ENCODE peak calls at places on chromosomes 5 and 9, in four cellular contexts. One of them, this sample, is unnamed.

GRCh38 chr5:163496286-163496685 is 9.1 kb upstream of the MAT2B start:
- DNase-seq in MM.1S: no peak
- DNase-seq in hepatocyte: no peak
- DNase-seq in PC-3: peak; percentile 19
- DNase-seq in this sample: peak; percentile 29

GRCh38 chr5:165039748-165040147 is 1534.3 kb downstream of the MAT2B start:
- DNase-seq in MM.1S: no peak
- DNase-seq in hepatocyte: no peak
- DNase-seq in PC-3: no peak
- DNase-seq in this sample: no peak

GRCh38 chr5:78626009-78626571 is 22.5 kb downstream of the LHFPL2 start:
- DNase-seq in MM.1S: no peak
- DNase-seq in hepatocyte: no peak
- DNase-seq in PC-3: no peak
- DNase-seq in this sample: no peak

GRCh38 chr5:1762121-1762877 is 37.3 kb downstream of the MRPL36 start:
- DNase-seq in MM.1S: no peak
- DNase-seq in hepatocyte: no peak
- DNase-seq in PC-3: no peak
- DNase-seq in this sample: no peak

GRCh38 chr5:1348986-1349245 is 4.0 kb upstream of the CLPTM1L start:
- DNase-seq in MM.1S: no peak
- DNase-seq in hepatocyte: no peak
- DNase-seq in PC-3: no peak
- DNase-seq in this sample: no peak

GRCh38 chr9:34996905-34997279 is 7.3 kb downstream of the DNAJB5 start:
- DNase-seq in MM.1S: no peak
- DNase-seq in hepatocyte: peak; percentile 77
- DNase-seq in PC-3: no peak
- DNase-seq in this sample: no peak

GRCh38 chr5:81553570-81554212 is 159.8 kb upstream of the ACOT12 start:
- DNase-seq in MM.1S: no peak
- DNase-seq in hepatocyte: no peak
- DNase-seq in PC-3: no peak
- DNase-seq in this sample: no peak

GRCh38 chr5:3517331-3517730 is 78.3 kb upstream of the IRX1 start:
- DNase-seq in MM.1S: no peak
- DNase-seq in hepatocyte: no peak
- DNase-seq in PC-3: no peak
- DNase-seq in this sample: no peak

GRCh38 chr9:3526166-3526902 is 533 bp upstream of the RFX3 start:
- DNase-seq in MM.1S: peak; percentile 87
- DNase-seq in hepatocyte: peak; percentile 93
- DNase-seq in PC-3: peak; percentile 73
- DNase-seq in this sample: peak; percentile 85

GRCh38 chr5:161545701-161546462 is 643 bp downstream of the GABRB2 start:
- DNase-seq in MM.1S: peak; percentile 14
- DNase-seq in hepatocyte: no peak
- DNase-seq in PC-3: no peak
- DNase-seq in this sample: no peak

GRCh38 chr9:68548241-68548640 is 7.6 kb upstream of the TMEM252 start:
- DNase-seq in MM.1S: no peak
- DNase-seq in hepatocyte: no peak
- DNase-seq in PC-3: no peak
- DNase-seq in this sample: no peak

GRCh38 chr9:109471994-109472393 is 26.1 kb downstream of the PTPN3 start:
- DNase-seq in MM.1S: no peak
- DNase-seq in hepatocyte: no peak
- DNase-seq in PC-3: no peak
- DNase-seq in this sample: peak; percentile 67

GRCh38 chr5:136332213-136332612 is 33.1 kb downstream of the TRPC7 start:
- DNase-seq in MM.1S: no peak
- DNase-seq in hepatocyte: no peak
- DNase-seq in PC-3: no peak
- DNase-seq in this sample: no peak

GRCh38 chr5:143757116-143757515 is 54.8 kb upstream of the HMHB1 start:
- DNase-seq in MM.1S: no peak
- DNase-seq in hepatocyte: no peak
- DNase-seq in PC-3: no peak
- DNase-seq in this sample: no peak

GRCh38 chr5:41161271-41161670 is 52.1 kb downstream of the C6 start:
- DNase-seq in MM.1S: no peak
- DNase-seq in hepatocyte: no peak
- DNase-seq in PC-3: peak; percentile 15
- DNase-seq in this sample: no peak

GRCh38 chr5:158388018-158388417 is 529.1 kb upstream of the CLINT1 start:
- DNase-seq in MM.1S: no peak
- DNase-seq in hepatocyte: no peak
- DNase-seq in PC-3: no peak
- DNase-seq in this sample: no peak

GRCh38 chr9:5510991-5511390 is 660 bp downstream of the PDCD1LG2 start:
- DNase-seq in MM.1S: no peak
- DNase-seq in hepatocyte: no peak
- DNase-seq in PC-3: no peak
- DNase-seq in this sample: no peak

GRCh38 chr9:108662090-108662875 is 193.5 kb downstream of the ACTL7B start:
- DNase-seq in MM.1S: no peak
- DNase-seq in hepatocyte: no peak
- DNase-seq in PC-3: no peak
- DNase-seq in this sample: no peak

GRCh38 chr5:3348576-3349535 is 246.8 kb upstream of the IRX1 start:
- DNase-seq in MM.1S: no peak
- DNase-seq in hepatocyte: no peak
- DNase-seq in PC-3: no peak
- DNase-seq in this sample: no peak

GRCh38 chr9:113184509-113184908 is 33.7 kb downstream of the SLC31A2 start:
- DNase-seq in MM.1S: no peak
- DNase-seq in hepatocyte: no peak
- DNase-seq in PC-3: peak; percentile 8
- DNase-seq in this sample: peak; percentile 84

GRCh38 chr9:134943411-134943810 is 25.7 kb upstream of the FCN1 start:
- DNase-seq in MM.1S: no peak
- DNase-seq in hepatocyte: no peak
- DNase-seq in PC-3: no peak
- DNase-seq in this sample: no peak

GRCh38 chr5:6551287-6551954 is 81.4 kb downstream of the NSUN2 start:
- DNase-seq in MM.1S: no peak
- DNase-seq in hepatocyte: no peak
- DNase-seq in PC-3: peak; percentile 54
- DNase-seq in this sample: no peak

GRCh38 chr5:1141827-1142226 is 30.0 kb upstream of the SLC12A7 start:
- DNase-seq in MM.1S: peak; percentile 13
- DNase-seq in hepatocyte: no peak
- DNase-seq in PC-3: no peak
- DNase-seq in this sample: no peak

GRCh38 chr9:77183581-77183980 is 6.2 kb downstream of the VPS13A start:
- DNase-seq in MM.1S: no peak
- DNase-seq in hepatocyte: no peak
- DNase-seq in PC-3: no peak
- DNase-seq in this sample: no peak

GRCh38 chr5:68505917-68506860 is 290.6 kb downstream of the PIK3R1 start:
- DNase-seq in MM.1S: no peak
- DNase-seq in hepatocyte: peak; percentile 46
- DNase-seq in PC-3: peak; percentile 19
- DNase-seq in this sample: peak; percentile 37

GRCh38 chr9:107351382-107352045 is 68.4 kb downstream of the RAD23B start:
- DNase-seq in MM.1S: no peak
- DNase-seq in hepatocyte: peak; percentile 41
- DNase-seq in PC-3: peak; percentile 67
- DNase-seq in this sample: peak; percentile 77

GRCh38 chr5:110054240-110054639 is 364.5 kb downstream of the MAN2A1 start:
- DNase-seq in MM.1S: peak; percentile 97
- DNase-seq in hepatocyte: peak; percentile 59
- DNase-seq in PC-3: peak; percentile 82
- DNase-seq in this sample: peak; percentile 84

GRCh38 chr5:147464211-147464610 is 45.7 kb downstream of the DPYSL3 start:
- DNase-seq in MM.1S: peak; percentile 36
- DNase-seq in hepatocyte: peak; percentile 71
- DNase-seq in PC-3: peak; percentile 57
- DNase-seq in this sample: peak; percentile 25

GRCh38 chr9:28779240-28779639 is 1206.0 kb upstream of the C9orf72 start:
- DNase-seq in MM.1S: no peak
- DNase-seq in hepatocyte: peak; percentile 6
- DNase-seq in PC-3: peak; percentile 32
- DNase-seq in this sample: peak; percentile 81

GRCh38 chr5:53946405-53947100 is 363.8 kb downstream of the ARL15 start:
- DNase-seq in MM.1S: no peak
- DNase-seq in hepatocyte: no peak
- DNase-seq in PC-3: no peak
- DNase-seq in this sample: no peak

GRCh38 chr5:69271376-69271775 is 36.7 kb downstream of the CDK7 start:
- DNase-seq in MM.1S: no peak
- DNase-seq in hepatocyte: no peak
- DNase-seq in PC-3: peak; percentile 2
- DNase-seq in this sample: peak; percentile 41

GRCh38 chr5:51201024-51201423 is 182.2 kb upstream of the ISL1 start:
- DNase-seq in MM.1S: no peak
- DNase-seq in hepatocyte: no peak
- DNase-seq in PC-3: no peak
- DNase-seq in this sample: no peak

GRCh38 chr9:35338086-35338485 is 151.8 kb upstream of the RUSC2 start:
- DNase-seq in MM.1S: no peak
- DNase-seq in hepatocyte: no peak
- DNase-seq in PC-3: no peak
- DNase-seq in this sample: no peak

GRCh38 chr9:36140086-36141084 is 3.9 kb downstream of the GLIPR2 start:
- DNase-seq in MM.1S: peak; percentile 61
- DNase-seq in hepatocyte: no peak
- DNase-seq in PC-3: no peak
- DNase-seq in this sample: no peak

GRCh38 chr5:135037519-135038201 is 3.6 kb upstream of the PITX1 start:
- DNase-seq in MM.1S: no peak
- DNase-seq in hepatocyte: no peak
- DNase-seq in PC-3: no peak
- DNase-seq in this sample: no peak
- H3K4me2 ChIP-seq in MM.1S: no peak overlapping the region
- H3K4me2 ChIP-seq in hepatocyte: peak overlapping the region; percentile 97
- H3K4me2 ChIP-seq in PC-3: no peak overlapping the region
- H3K4me2 ChIP-seq in this sample: no peak overlapping the region

DNA sequence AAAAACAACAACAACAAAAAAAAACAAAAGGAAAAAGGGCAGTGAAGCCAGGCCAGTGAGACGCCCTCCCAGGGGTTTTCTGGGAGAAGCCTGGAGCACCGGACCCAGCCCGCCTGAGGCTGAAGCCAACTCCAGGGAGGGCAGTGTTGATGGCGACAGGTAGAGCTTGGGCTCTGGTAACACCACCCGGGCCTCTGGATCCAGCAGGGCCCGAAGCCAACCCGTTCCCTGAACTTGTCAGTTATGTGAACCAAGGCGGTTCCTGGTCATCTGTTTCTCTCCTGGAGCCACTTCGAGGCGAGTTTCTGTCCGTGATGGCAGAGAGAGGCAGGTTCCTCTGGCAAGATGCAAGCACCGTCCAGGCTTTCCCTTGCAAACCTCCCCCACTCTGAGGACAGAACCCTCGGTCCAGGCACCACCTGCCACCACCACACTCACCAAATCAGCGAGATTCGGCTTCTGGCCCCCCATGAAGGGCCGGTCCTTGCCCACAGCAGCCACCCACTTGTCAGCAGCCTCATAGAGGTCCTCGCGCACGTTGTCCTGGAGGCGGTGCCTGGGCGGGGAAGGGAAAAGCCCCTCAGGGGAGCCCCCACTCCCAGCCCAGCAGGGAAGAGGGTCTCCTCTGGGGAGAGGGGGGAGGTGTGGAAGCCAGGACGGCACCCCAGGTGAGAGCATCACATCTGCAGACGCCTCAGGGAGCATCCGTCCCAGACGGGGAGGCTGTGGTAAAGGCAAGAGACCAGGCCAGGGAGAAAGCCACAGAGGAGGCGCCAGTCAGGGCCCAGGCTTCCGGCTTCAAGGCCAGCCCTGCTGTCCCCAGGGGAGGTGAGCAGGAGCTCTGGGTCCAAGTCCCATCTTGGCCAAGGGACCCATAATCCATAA is 5.4 kb downstream of the PTGES2 start:
- DNase-seq in MM.1S: no peak
- DNase-seq in hepatocyte: no peak
- DNase-seq in PC-3: no peak
- DNase-seq in this sample: no peak
- TF ChIP-seq CTCF in MM.1S: no peak
- TF ChIP-seq CTCF in hepatocyte: no peak
- TF ChIP-seq CTCF in PC-3: no peak
- TF ChIP-seq CTCF in this sample: no peak

DNA sequence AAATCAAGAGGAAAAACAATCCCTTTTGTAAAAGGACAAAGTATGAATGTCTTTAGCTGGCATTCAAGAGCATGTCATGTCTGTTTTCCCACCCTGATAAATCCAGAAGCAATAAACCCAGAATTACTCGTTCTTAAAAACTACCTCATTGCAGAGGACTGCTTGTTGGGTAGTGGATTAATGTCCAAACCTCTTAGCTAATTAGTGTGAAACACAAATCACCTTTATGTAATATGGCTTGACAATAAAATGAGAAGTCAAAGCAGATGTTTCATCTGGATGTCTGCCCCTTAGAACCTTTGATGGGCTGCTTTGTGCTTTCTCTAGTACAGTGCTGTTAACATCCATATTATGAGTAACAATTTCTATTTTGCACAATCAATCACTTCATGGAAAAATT is 149.1 kb upstream of the TUT7 start:
- DNase-seq in MM.1S: no peak
- DNase-seq in hepatocyte: no peak
- DNase-seq in PC-3: no peak
- DNase-seq in this sample: no peak
- TF ChIP-seq EZH2 in MM.1S: no peak
- TF ChIP-seq EZH2 in hepatocyte: no peak
- TF ChIP-seq EZH2 in PC-3: no peak
- TF ChIP-seq EZH2 in this sample: no peak

GRCh38 chr9:110916361-110916760 is 121.9 kb downstream of the LPAR1 start:
- DNase-seq in MM.1S: no peak
- DNase-seq in hepatocyte: no peak
- DNase-seq in PC-3: peak; percentile 50
- DNase-seq in this sample: no peak

GRCh38 chr9:110921705-110922104 is 116.6 kb downstream of the LPAR1 start:
- DNase-seq in MM.1S: no peak
- DNase-seq in hepatocyte: no peak
- DNase-seq in PC-3: no peak
- DNase-seq in this sample: no peak

GRCh38 chr9:110918316-110919054 is 119.8 kb downstream of the LPAR1 start:
- DNase-seq in MM.1S: no peak
- DNase-seq in hepatocyte: no peak
- DNase-seq in PC-3: peak; percentile 78
- DNase-seq in this sample: peak; percentile 62

GRCh38 chr9:110919609-110920008 is 118.7 kb downstream of the LPAR1 start:
- DNase-seq in MM.1S: no peak
- DNase-seq in hepatocyte: peak; percentile 57
- DNase-seq in PC-3: peak; percentile 87
- DNase-seq in this sample: peak; percentile 40

DNA sequence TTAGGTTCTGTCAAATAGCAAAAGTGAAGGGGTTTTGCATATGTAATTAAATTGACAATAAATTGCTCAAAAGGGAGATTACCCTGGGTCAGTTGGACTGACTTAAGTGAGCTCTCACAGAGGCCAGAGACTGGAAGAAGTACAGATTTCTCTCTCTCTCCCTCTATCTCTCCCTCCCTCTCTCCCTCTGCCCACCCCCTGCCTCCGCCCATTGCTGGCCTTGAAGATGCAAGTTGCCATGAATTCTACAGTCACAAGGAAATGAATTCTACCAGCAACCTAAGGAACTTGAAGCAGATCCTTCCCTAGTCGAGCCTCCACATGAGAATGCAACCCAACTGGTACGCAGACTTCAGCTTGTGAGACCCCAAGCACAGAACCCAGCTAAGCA is 119.2 kb downstream of the LPAR1 start:
- DNase-seq in MM.1S: no peak
- DNase-seq in hepatocyte: no peak
- DNase-seq in PC-3: no peak
- DNase-seq in this sample: no peak
- H3K4me2 ChIP-seq in MM.1S: no peak overlapping the region
- H3K4me2 ChIP-seq in hepatocyte: no peak overlapping the region
- H3K4me2 ChIP-seq in PC-3: peak overlapping the region; percentile 34
- H3K4me2 ChIP-seq in this sample: peak overlapping the region; percentile 53

This sample was measured in mammary epithelial cell.